ENCODE peak calls at places on chromosomes 11 and 22, in six cellular contexts. J is A549, A is lung microvascular endothelial cell, F is PC-3, L is iPS-NIHi11, V is activated T-cell treated with anti-CD3 and anti-CD28 coated beads for 1 hour. W is an unnamed sample.
A peak's percentile ranks its signal among the peaks of the same experiment; 100 is the strongest.

GRCh38 chr11:87803748-87804147 is 371.5 kb downstream of the RAB38 start:
- DNase-seq in J (no peak), A (no peak), F (no peak), L (no peak), V (no peak), W (no peak)

GRCh38 chr11:61495801-61496601 is 12.5 kb upstream of the LRRC10B start:
- DNase-seq in J (no peak), A (no peak), F (no peak), L (no peak), V (no peak), W (no peak)

GRCh38 chr11:126491092-126491491 is 135.6 kb downstream of the ST3GAL4 start:
- DNase-seq in J (no peak), A (no peak), F (no peak), L (peak; percentile 57), V (no peak), W (no peak)

GRCh38 chr11:75826463-75827220 is 11.6 kb downstream of the UVRAG start:
- DNase-seq in J (no peak), A (peak; percentile 86), F (no peak), L (no peak), V (no peak), W (no peak)

GRCh38 chr22:48714231-48714630 is 1113.4 kb downstream of the BRD1 start:
- DNase-seq in J (no peak), A (no peak), F (no peak), L (no peak), V (no peak), W (no peak)

GRCh38 chr11:75387742-75388294 is 11.5 kb upstream of the RPS3 start:
- DNase-seq in J (peak; percentile 52), A (no peak), F (no peak), L (no peak), V (no peak), W (no peak)

GRCh38 chr11:56513280-56513679 is 22.1 kb upstream of the OR5M8 start:
- DNase-seq in J (no peak), A (no peak), F (no peak), L (no peak), V (no peak), W (no peak)

GRCh38 chr11:127074151-127074761 is 73.7 kb upstream of the KIRREL3 start:
- DNase-seq in J (peak; percentile 77), A (no peak), F (peak; percentile 54), L (peak; percentile 41), V (no peak), W (peak; percentile 34)

GRCh38 chr11:75831915-75832502 is 17.0 kb downstream of the UVRAG start:
- DNase-seq in J (no peak), A (no peak), F (no peak), L (no peak), V (no peak), W (no peak)

GRCh38 chr22:17871726-17872458 is 97.6 kb upstream of the BID start:
- DNase-seq in J (no peak), A (no peak), F (no peak), L (no peak), V (no peak), W (no peak)